ENCODE peak calls at places on chromosomes 16 and 17, in ten cellular contexts. One of them, this sample, is unnamed.

GRCh38 chr16:29898135-29898534 is 1.2 kb downstream of the SEZ6L2 start:
- DNase-seq in WTC11: peak
- DNase-seq in adrenal gland: no peak
- DNase-seq in epithelial cell of prostate: no peak
- DNase-seq in uterus: no peak
- DNase-seq in glomerular endothelial cell: no peak
- DNase-seq in endothelial cell: no peak
- DNase-seq in activated CD4-positive, alpha-beta T cell treated with anti-CD3 and anti-CD28 coated beads, Interleukin-2, amount 50 U/mL, for 1 hour: no peak
- DNase-seq in stimulated activated naive CD8-positive, alpha-beta T cell treated with anti-CD3 and anti-CD28 coated beads, Interleukin-15, Interleukin-2, amounts not matched to agents 100 U/mL and 50 U/mL, for 24 hours: no peak
- DNase-seq in H54: no peak
- DNase-seq in this sample: no peak

GRCh38 chr17:38724337-38724988 is 5.7 kb upstream of the CISD3 start:
- DNase-seq in H54: peak
- DNase-seq in endothelial cell: no peak
- DNase-seq in activated CD4-positive, alpha-beta T cell treated with anti-CD3 and anti-CD28 coated beads, Interleukin-2, amount 50 U/mL, for 1 hour: no peak
- DNase-seq in epithelial cell of prostate: no peak
- DNase-seq in uterus: no peak
- DNase-seq in glomerular endothelial cell: no peak
- DNase-seq in WTC11: no peak
- DNase-seq in stimulated activated naive CD8-positive, alpha-beta T cell treated with anti-CD3 and anti-CD28 coated beads, Interleukin-15, Interleukin-2, amounts not matched to agents 100 U/mL and 50 U/mL, for 24 hours: no peak
- DNase-seq in adrenal gland: peak
- DNase-seq in this sample: no peak

GRCh38 chr17:77963441-77963840 is 4.9 kb downstream of the TNRC6C start:
- DNase-seq in epithelial cell of prostate: no peak
- DNase-seq in stimulated activated naive CD8-positive, alpha-beta T cell treated with anti-CD3 and anti-CD28 coated beads, Interleukin-15, Interleukin-2, amounts not matched to agents 100 U/mL and 50 U/mL, for 24 hours: peak
- DNase-seq in glomerular endothelial cell: no peak
- DNase-seq in H54: peak
- DNase-seq in activated CD4-positive, alpha-beta T cell treated with anti-CD3 and anti-CD28 coated beads, Interleukin-2, amount 50 U/mL, for 1 hour: peak
- DNase-seq in endothelial cell: no peak
- DNase-seq in adrenal gland: peak
- DNase-seq in WTC11: no peak
- DNase-seq in uterus: no peak
- DNase-seq in this sample: peak

GRCh38 chr17:75777243-75777922 is 7.2 kb upstream of the UNK start:
- DNase-seq in WTC11: no peak
- DNase-seq in adrenal gland: no peak
- DNase-seq in stimulated activated naive CD8-positive, alpha-beta T cell treated with anti-CD3 and anti-CD28 coated beads, Interleukin-15, Interleukin-2, amounts not matched to agents 100 U/mL and 50 U/mL, for 24 hours: no peak
- DNase-seq in glomerular endothelial cell: no peak
- DNase-seq in endothelial cell: no peak
- DNase-seq in H54: no peak
- DNase-seq in uterus: no peak
- DNase-seq in activated CD4-positive, alpha-beta T cell treated with anti-CD3 and anti-CD28 coated beads, Interleukin-2, amount 50 U/mL, for 1 hour: no peak
- DNase-seq in epithelial cell of prostate: no peak
- DNase-seq in this sample: no peak

GRCh38 chr17:57544834-57545463 is 200.2 kb downstream of the CCDC182 start:
- DNase-seq in activated CD4-positive, alpha-beta T cell treated with anti-CD3 and anti-CD28 coated beads, Interleukin-2, amount 50 U/mL, for 1 hour: no peak
- DNase-seq in glomerular endothelial cell: no peak
- DNase-seq in H54: no peak
- DNase-seq in uterus: no peak
- DNase-seq in endothelial cell: no peak
- DNase-seq in adrenal gland: no peak
- DNase-seq in epithelial cell of prostate: no peak
- DNase-seq in stimulated activated naive CD8-positive, alpha-beta T cell treated with anti-CD3 and anti-CD28 coated beads, Interleukin-15, Interleukin-2, amounts not matched to agents 100 U/mL and 50 U/mL, for 24 hours: no peak
- DNase-seq in WTC11: no peak
- DNase-seq in this sample: peak

GRCh38 chr17:80779961-80780380 is 211.7 kb upstream of the CHMP6 start:
- DNase-seq in glomerular endothelial cell: no peak
- DNase-seq in epithelial cell of prostate: no peak
- DNase-seq in WTC11: no peak
- DNase-seq in endothelial cell: no peak
- DNase-seq in adrenal gland: peak
- DNase-seq in stimulated activated naive CD8-positive, alpha-beta T cell treated with anti-CD3 and anti-CD28 coated beads, Interleukin-15, Interleukin-2, amounts not matched to agents 100 U/mL and 50 U/mL, for 24 hours: no peak
- DNase-seq in uterus: peak
- DNase-seq in activated CD4-positive, alpha-beta T cell treated with anti-CD3 and anti-CD28 coated beads, Interleukin-2, amount 50 U/mL, for 1 hour: no peak
- DNase-seq in H54: no peak
- DNase-seq in this sample: no peak

GRCh38 chr17:6501359-6501758 is 55.0 kb downstream of the PITPNM3 start:
- DNase-seq in activated CD4-positive, alpha-beta T cell treated with anti-CD3 and anti-CD28 coated beads, Interleukin-2, amount 50 U/mL, for 1 hour: no peak
- DNase-seq in uterus: no peak
- DNase-seq in adrenal gland: no peak
- DNase-seq in H54: no peak
- DNase-seq in endothelial cell: no peak
- DNase-seq in epithelial cell of prostate: no peak
- DNase-seq in glomerular endothelial cell: no peak
- DNase-seq in stimulated activated naive CD8-positive, alpha-beta T cell treated with anti-CD3 and anti-CD28 coated beads, Interleukin-15, Interleukin-2, amounts not matched to agents 100 U/mL and 50 U/mL, for 24 hours: no peak
- DNase-seq in WTC11: no peak
- DNase-seq in this sample: no peak

GRCh38 chr17:63537991-63538692 is 12.1 kb upstream of the DCAF7 start:
- DNase-seq in stimulated activated naive CD8-positive, alpha-beta T cell treated with anti-CD3 and anti-CD28 coated beads, Interleukin-15, Interleukin-2, amounts not matched to agents 100 U/mL and 50 U/mL, for 24 hours: peak
- DNase-seq in endothelial cell: no peak
- DNase-seq in activated CD4-positive, alpha-beta T cell treated with anti-CD3 and anti-CD28 coated beads, Interleukin-2, amount 50 U/mL, for 1 hour: no peak
- DNase-seq in uterus: no peak
- DNase-seq in epithelial cell of prostate: no peak
- DNase-seq in H54: no peak
- DNase-seq in glomerular endothelial cell: no peak
- DNase-seq in adrenal gland: no peak
- DNase-seq in WTC11: peak
- DNase-seq in this sample: no peak

GRCh38 chr16:74936902-74937560 is 47.9 kb downstream of the WDR59 start:
- DNase-seq in activated CD4-positive, alpha-beta T cell treated with anti-CD3 and anti-CD28 coated beads, Interleukin-2, amount 50 U/mL, for 1 hour: no peak
- DNase-seq in endothelial cell: no peak
- DNase-seq in glomerular endothelial cell: peak
- DNase-seq in H54: peak
- DNase-seq in epithelial cell of prostate: peak
- DNase-seq in uterus: no peak
- DNase-seq in stimulated activated naive CD8-positive, alpha-beta T cell treated with anti-CD3 and anti-CD28 coated beads, Interleukin-15, Interleukin-2, amounts not matched to agents 100 U/mL and 50 U/mL, for 24 hours: peak
- DNase-seq in adrenal gland: no peak
- DNase-seq in WTC11: no peak
- DNase-seq in this sample: no peak